ENCODE peak calls at places on chromosome 4, in four cellular contexts. B is K562, J is SK-N-SH, V is WTC11. D is an unnamed sample.

GRCh38 chr4:101200561-101200960 is 146.8 kb downstream of the PPP3CA start:
- DNase-seq in B (no peak), J (no peak), V (no peak), D (no peak)

GRCh38 chr4:77994194-77994721 is 62.9 kb upstream of the FRAS1 start:
- DNase-seq in B (peak), J (peak), V (peak), D (peak)

GRCh38 chr4:107037188-107037587 is 1.1 kb upstream of the DKK2 start:
- DNase-seq in B (no peak), J (peak), V (peak), D (peak)

GRCh38 chr4:6333301-6334202 is 63.9 kb downstream of the WFS1 start:
- DNase-seq in B (peak), J (no peak), V (no peak), D (no peak)

GRCh38 chr4:39259571-39260330 is 77.4 kb downstream of the WDR19 start:
- DNase-seq in B (no peak), J (no peak), V (no peak), D (no peak)

GRCh38 chr4:3719191-3719590 is 47.0 kb upstream of the ADRA2C start:
- DNase-seq in B (no peak), J (no peak), V (no peak), D (no peak)

GRCh38 chr4:164595751-164596150 is 158.2 kb upstream of the SMIM31 start:
- DNase-seq in B (no peak), J (no peak), V (no peak), D (no peak)

GRCh38 chr4:182593864-182594263 is 323.3 kb downstream of the DCTD start:
- DNase-seq in B (no peak), J (no peak), V (no peak), D (no peak)

GRCh38 chr4:5993063-5993745 is 25.0 kb downstream of the C4orf50 start:
- DNase-seq in B (no peak), J (no peak), V (no peak), D (no peak)

GRCh38 chr4:152896819-152897218 is 39.3 kb upstream of the FHDC1 start:
- DNase-seq in B (no peak), J (no peak), V (no peak), D (no peak)

GRCh38 chr4:152894673-152895072 is 41.5 kb upstream of the FHDC1 start:
- DNase-seq in B (no peak), J (no peak), V (no peak), D (no peak)

DNA sequence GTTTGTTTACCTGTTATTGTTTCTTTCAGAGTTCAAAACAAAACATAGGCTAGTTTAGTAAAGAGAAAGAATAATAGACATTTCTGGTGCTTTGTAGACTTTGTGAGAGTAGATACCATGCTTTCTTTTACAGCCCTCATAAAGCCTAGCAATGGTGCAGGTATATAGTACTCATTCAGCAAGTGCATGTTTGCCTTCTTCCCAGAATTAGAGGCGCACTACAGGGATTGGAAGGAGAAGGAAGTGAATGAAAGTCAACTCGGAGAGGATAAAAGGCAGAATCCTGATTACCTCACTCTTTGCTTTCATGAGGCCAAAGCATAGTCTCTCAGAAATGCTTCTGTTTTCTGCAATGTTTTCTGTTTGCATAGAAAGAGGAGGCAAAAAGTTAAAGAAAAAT is 43.1 kb upstream of the FHDC1 start:
- DNase-seq in B (no peak), J (no peak), V (no peak), D (no peak)
- TF ChIP-seq TEAD4 in B (no peak), J (no peak), V (no peak), D (no peak)

GRCh38 chr4:184911310-184911709 is 85.5 kb upstream of the ACSL1 start:
- DNase-seq in B (no peak), J (no peak), V (no peak), D (no peak)

GRCh38 chr4:184907810-184908209 is 82.0 kb upstream of the ACSL1 start:
- DNase-seq in B (no peak), J (no peak), V (no peak), D (no peak)

GRCh38 chr4:184907216-184907615 is 81.4 kb upstream of the ACSL1 start:
- DNase-seq in B (peak), J (no peak), V (no peak), D (no peak)

GRCh38 chr4:184902550-184902949 is 76.8 kb upstream of the ACSL1 start:
- DNase-seq in B (no peak), J (no peak), V (no peak), D (no peak)

DNA sequence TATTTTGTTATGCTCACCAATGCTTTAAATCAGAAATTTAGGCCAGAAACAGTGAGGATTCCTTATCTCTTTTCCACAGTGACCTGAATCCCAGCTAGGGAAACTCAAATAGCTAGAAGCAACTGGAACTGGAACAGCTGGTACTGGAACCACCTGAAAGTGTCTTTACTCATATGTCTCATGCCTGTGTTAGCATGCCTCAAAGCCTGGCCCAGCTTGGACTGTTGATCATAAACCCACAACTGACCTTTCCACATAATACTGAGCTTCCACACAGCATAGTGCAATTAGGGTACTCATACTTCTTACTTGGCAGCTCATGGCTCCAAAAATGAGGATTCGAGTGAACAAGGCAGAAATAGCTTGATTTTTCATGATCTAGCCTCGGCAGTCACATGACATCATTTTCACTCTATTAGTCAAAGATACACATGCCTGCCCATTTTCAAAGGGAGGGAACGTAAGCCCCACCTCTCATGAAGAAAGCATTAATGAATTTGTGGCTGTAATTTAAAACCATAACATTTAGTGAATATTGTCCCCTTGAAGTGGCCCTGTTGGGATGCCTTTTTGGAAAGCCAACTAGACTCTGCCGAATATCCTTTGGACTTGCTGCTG is 80.8 kb upstream of the ACSL1 start:
- DNase-seq in B (no peak), J (no peak), V (no peak), D (no peak)
- TF ChIP-seq TEAD4 in B (no peak), J (no peak), V (no peak), D (no peak)

DNA sequence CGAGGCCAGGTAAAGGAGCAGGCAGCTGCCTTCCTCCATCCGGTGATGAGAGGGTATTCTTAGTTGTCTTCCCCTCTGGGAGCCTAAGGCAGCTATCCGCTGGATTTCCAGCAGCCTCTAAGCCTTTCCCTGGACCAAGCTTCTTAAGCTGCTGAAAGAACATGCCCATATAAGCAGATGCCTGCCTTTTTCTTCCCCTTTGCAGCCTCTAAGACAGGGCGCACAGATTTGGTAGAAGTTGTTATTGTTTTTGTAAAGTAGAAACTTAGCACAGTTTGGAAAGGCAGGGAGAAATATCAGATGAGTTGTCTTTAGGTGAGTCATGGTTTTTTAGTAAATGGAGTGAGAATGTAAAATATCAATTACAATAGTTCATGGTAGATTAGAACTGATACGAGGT is 210.8 kb downstream of the ARHGAP10 start:
- DNase-seq in B (no peak), J (no peak), V (no peak), D (no peak)
- TF ChIP-seq TEAD4 in B (no peak), J (no peak), V (no peak), D (no peak)

GRCh38 chr4:40915318-40916217 is 165.8 kb downstream of the NSUN7 start:
- DNase-seq in B (no peak), J (no peak), V (no peak), D (no peak)

GRCh38 chr4:40910706-40911105 is 161.0 kb downstream of the NSUN7 start:
- DNase-seq in B (no peak), J (no peak), V (no peak), D (no peak)

GRCh38 chr4:40916218-40916555 is 166.4 kb downstream of the NSUN7 start:
- DNase-seq in B (no peak), J (no peak), V (no peak), D (no peak)

GRCh38 chr4:40909363-40909876 is 159.7 kb downstream of the NSUN7 start:
- DNase-seq in B (no peak), J (peak), V (no peak), D (no peak)

GRCh38 chr4:40912455-40913055 is 162.8 kb downstream of the NSUN7 start:
- DNase-seq in B (no peak), J (no peak), V (no peak), D (no peak)
- TF ChIP-seq TEAD4 in B (no peak), J (no peak), V (no peak), D (no peak)